ENCODE peak calls at places on chromosomes 7 and 10, in seven cellular contexts. J, X, S, I, W, P and H are unnamed samples.

GRCh38 chr10:4108693-4109092 is 323.7 kb upstream of the KLF6 start:
- DNase-seq in J (no peak), X (no peak), S (no peak), I (no peak), W (no peak), P (no peak), H (no peak)

GRCh38 chr10:60238408-60239100 is 151.1 kb downstream of the ANK3 start:
- DNase-seq in J (peak; percentile 47), X (no peak), S (peak; percentile 71), I (peak; percentile 18), W (peak; percentile 70), P (no peak), H (peak; percentile 1)

GRCh38 chr10:88557246-88557645 is 25.9 kb downstream of the RNLS start:
- DNase-seq in J (no peak), X (no peak), S (no peak), I (no peak), W (peak; percentile 45), P (no peak), H (no peak)

GRCh38 chr10:79061441-79062315 is 7.1 kb upstream of the ZMIZ1 start:
- DNase-seq in J (no peak), X (no peak), S (no peak), I (no peak), W (no peak), P (no peak), H (no peak)

GRCh38 chr7:107080099-107080505 is 35.6 kb downstream of the PRKAR2B start:
- DNase-seq in J (no peak), X (no peak), S (no peak), I (no peak), W (no peak), P (no peak), H (no peak)

GRCh38 chr10:14822879-14823755 is 14.7 kb downstream of the CDNF start:
- DNase-seq in J (no peak), X (peak; percentile 12), S (peak; percentile 45), I (peak; percentile 48), W (peak; percentile 59), P (no peak), H (peak; percentile 63)

GRCh38 chr7:103805376-103805775 is 184.1 kb downstream of the RELN start:
- DNase-seq in J (no peak), X (no peak), S (no peak), I (no peak), W (peak; percentile 41), P (no peak), H (no peak)

GRCh38 chr7:144090667-144091066 is 4.6 kb downstream of the OR2A12 start:
- DNase-seq in J (no peak), X (no peak), S (no peak), I (no peak), W (no peak), P (no peak), H (no peak)

GRCh38 chr10:86749835-86750234 is 6.6 kb upstream of the BMPR1A start:
- DNase-seq in J (no peak), X (no peak), S (no peak), I (no peak), W (no peak), P (no peak), H (no peak)

GRCh38 chr10:22651276-22651980 is 63.0 kb downstream of the PIP4K2A start:
- DNase-seq in J (no peak), X (no peak), S (no peak), I (no peak), W (no peak), P (no peak), H (no peak)

GRCh38 chr7:2577914-2578680 is 19.3 kb downstream of the IQCE start:
- DNase-seq in J (no peak), X (no peak), S (no peak), I (no peak), W (no peak), P (no peak), H (no peak)

GRCh38 chr10:113059001-113059780 is 109.1 kb downstream of the TCF7L2 start:
- DNase-seq in J (peak; percentile 24), X (no peak), S (peak; percentile 16), I (peak; percentile 75), W (peak; percentile 71), P (no peak), H (no peak)

GRCh38 chr10:101587725-101588614 is at the start of the genes DPCD and POLL:
- DNase-seq in J (peak; percentile 96), X (peak; percentile 88), S (peak; percentile 97), I (peak; percentile 96), W (peak; percentile 93), P (peak; percentile 95), H (peak; percentile 94)

GRCh38 chr7:276230-276835 is 13.6 kb upstream of the FOXL3 start:
- DNase-seq in J (no peak), X (no peak), S (no peak), I (no peak), W (no peak), P (no peak), H (no peak)

GRCh38 chr10:13536674-13537366 is 8.0 kb upstream of the BEND7 start:
- DNase-seq in J (peak; percentile 90), X (peak; percentile 57), S (peak; percentile 90), I (peak; percentile 62), W (peak; percentile 41), P (peak; percentile 86), H (peak; percentile 67)

GRCh38 chr10:6047326-6047611 is 14.9 kb downstream of the IL2RA start:
- DNase-seq in J (no peak), X (no peak), S (no peak), I (no peak), W (no peak), P (no peak), H (no peak)

GRCh38 chr7:1144269-1144771 is 15.7 kb downstream of the ZFAND2A start:
- DNase-seq in J (no peak), X (no peak), S (no peak), I (no peak), W (no peak), P (no peak), H (no peak)

GRCh38 chr10:79084012-79084971 is 15.5 kb downstream of the ZMIZ1 start:
- DNase-seq in J (no peak), X (no peak), S (peak; percentile 92), I (peak; percentile 93), W (peak; percentile 83), P (no peak), H (no peak)

GRCh38 chr7:7439564-7439963 is 96.1 kb downstream of the COL28A1 start:
- DNase-seq in J (no peak), X (no peak), S (no peak), I (no peak), W (no peak), P (no peak), H (no peak)

GRCh38 chr7:128161466-128162125 is 79.5 kb upstream of the LEP start:
- DNase-seq in J (peak; percentile 5), X (no peak), S (no peak), I (no peak), W (no peak), P (peak; percentile 11), H (no peak)

GRCh38 chr10:46544989-46545791 is 11.3 kb downstream of the GPRIN2 start:
- DNase-seq in J (peak; percentile 67), X (no peak), S (peak; percentile 83), I (no peak), W (no peak), P (no peak), H (no peak)

GRCh38 chr10:116738359-116738738 is 4.0 kb downstream of the HSPA12A start:
- DNase-seq in J (no peak), X (no peak), S (no peak), I (no peak), W (no peak), P (no peak), H (no peak)

GRCh38 chr10:91758303-91759146 is 39.7 kb upstream of the TNKS2 start:
- DNase-seq in J (no peak), X (peak; percentile 36), S (peak; percentile 76), I (peak; percentile 70), W (peak; percentile 75), P (no peak), H (no peak)

GRCh38 chr10:14558025-14558424 is 216.7 kb downstream of the FAM107B start:
- DNase-seq in J (no peak), X (no peak), S (no peak), I (no peak), W (no peak), P (no peak), H (no peak)

GRCh38 chr7:36006656-36007229 is 146.3 kb upstream of the EEPD1 start:
- DNase-seq in J (no peak), X (no peak), S (no peak), I (no peak), W (no peak), P (no peak), H (no peak)

GRCh38 chr10:12444981-12445700 is 95.8 kb downstream of the CAMK1D start:
- DNase-seq in J (no peak), X (no peak), S (peak; percentile 79), I (no peak), W (no peak), P (no peak), H (no peak)
- H3K4ac ChIP-seq in J (no peak overlapping the region), X (no peak overlapping the region), S (no peak overlapping the region), I (no peak overlapping the region), W (no peak overlapping the region), P (no peak overlapping the region), H (no peak overlapping the region)

DNA sequence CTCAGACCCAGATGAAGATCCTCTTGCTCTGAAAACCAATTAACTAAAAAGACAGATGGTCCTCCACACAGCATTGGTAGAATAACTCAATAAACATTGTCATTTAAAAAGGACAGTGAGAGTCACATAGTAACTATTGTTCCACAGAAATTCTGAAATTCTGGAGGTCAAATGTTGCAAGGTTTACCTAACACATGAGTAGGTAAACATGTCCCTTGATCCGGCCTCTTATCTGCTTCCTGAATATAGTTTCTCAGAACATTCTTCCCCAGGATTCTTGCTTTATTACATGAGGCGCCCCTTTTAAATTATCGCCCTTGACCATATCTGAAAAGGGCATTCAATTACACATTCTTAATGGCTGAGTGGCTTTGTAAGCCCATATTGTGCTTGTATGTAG is 270.7 kb downstream of the SEMA3D start:
- DNase-seq in J (no peak), X (no peak), S (no peak), I (no peak), W (no peak), P (no peak), H (no peak)
- H3K23ac ChIP-seq in J (no peak overlapping the region), X (no peak overlapping the region), S (no peak overlapping the region), I (no peak overlapping the region), W (no peak overlapping the region), P (no peak overlapping the region), H (no peak overlapping the region)

DNA sequence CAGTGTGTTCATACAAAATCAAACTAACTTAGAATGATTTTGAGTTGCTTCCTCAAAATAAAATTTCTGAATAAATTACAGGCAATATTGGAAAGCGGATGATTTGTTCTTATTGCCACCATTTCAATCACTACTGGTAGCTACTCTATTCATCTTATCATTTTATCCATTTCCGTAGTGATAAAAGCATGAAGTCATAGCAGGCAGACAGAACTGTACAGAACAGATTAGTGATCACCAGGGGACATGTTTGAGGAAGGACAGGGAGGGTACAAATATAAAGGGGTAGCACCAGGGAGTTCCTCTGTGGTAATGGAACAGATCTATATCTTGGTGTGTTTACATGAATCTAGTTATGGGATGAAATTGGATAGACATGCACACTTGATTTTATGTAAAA is 138.5 kb downstream of the WNT2 start:
- DNase-seq in J (no peak), X (no peak), S (no peak), I (no peak), W (no peak), P (no peak), H (no peak)
- H3K4ac ChIP-seq in J (no peak overlapping the region), X (no peak overlapping the region), S (no peak overlapping the region), I (no peak overlapping the region), W (no peak overlapping the region), P (no peak overlapping the region), H (no peak overlapping the region)

DNA sequence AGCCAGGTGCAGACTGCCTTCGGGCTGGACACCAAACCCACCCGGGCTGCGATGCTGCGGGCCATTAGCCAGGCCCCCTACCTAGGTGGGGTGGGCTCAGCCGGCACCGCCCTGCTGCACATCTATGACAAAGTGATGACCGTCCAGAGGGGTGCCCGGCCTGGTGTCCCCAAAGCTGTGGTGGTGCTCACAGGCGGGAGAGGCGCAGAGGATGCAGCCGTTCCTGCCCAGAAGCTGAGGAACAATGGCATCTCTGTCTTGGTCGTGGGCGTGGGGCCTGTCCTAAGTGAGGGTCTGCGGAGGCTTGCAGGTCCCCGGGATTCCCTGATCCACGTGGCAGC is 50.0 kb downstream of the VWA2 start:
- DNase-seq in J (no peak), X (no peak), S (no peak), I (no peak), W (no peak), P (no peak), H (no peak)
- H3K23ac ChIP-seq in J (no peak overlapping the region), X (no peak overlapping the region), S (no peak overlapping the region), I (no peak overlapping the region), W (no peak overlapping the region), P (no peak overlapping the region), H (no peak overlapping the region)